ENCODE peak calls at places on chromosome 2, in nine cellular contexts. Z is heart right ventricle, T is lower lobe of right lung, F is astrocyte, V is uterus, P is stomach, Y is HL-60, U is left ventricle myocardium inferior, Q is dorsolateral prefrontal cortex. C is an unnamed sample.

GRCh38 chr2:73187549-73187948 is 14.8 kb upstream of the NOTO start:
- DNase-seq in V (no peak), U (no peak), Y (no peak), P (no peak), Q (no peak), T (no peak), Z (no peak), F (no peak), C (no peak)

GRCh38 chr2:67259581-67260347 is 137.4 kb upstream of the ETAA1 start:
- DNase-seq in F (peak), V (peak), P (no peak), Z (peak), U (peak), Y (no peak), Q (no peak), T (no peak), C (peak)

GRCh38 chr2:123434681-123435080 is 590.4 kb upstream of the CNTNAP5 start:
- DNase-seq in V (no peak), Z (no peak), P (no peak), U (no peak), Q (no peak), T (no peak), Y (no peak), F (no peak), C (no peak)

GRCh38 chr2:111694690-111695089 is 189.3 kb downstream of the ANAPC1 start:
- DNase-seq in F (peak), T (no peak), U (no peak), Z (no peak), Y (no peak), V (no peak), Q (no peak), P (no peak), C (no peak)

GRCh38 chr2:230866704-230867561 is 2.2 kb downstream of the ITM2C start:
- DNase-seq in Y (peak), Z (no peak), F (no peak), P (peak), V (no peak), Q (peak), U (no peak), T (no peak), C (no peak)

GRCh38 chr2:20421988-20422678 is 24.7 kb upstream of the RHOB start:
- DNase-seq in F (peak), Q (no peak), Y (no peak), U (peak), P (peak), V (peak), T (peak), Z (peak), C (peak)

GRCh38 chr2:20135631-20136050 is 84.2 kb upstream of the LAPTM4A start:
- DNase-seq in Y (peak), Z (peak), V (peak), T (peak), U (peak), Q (peak), F (peak), P (peak), C (no peak)

GRCh38 chr2:39225564-39225963 is 18.2 kb downstream of the CDKL4 start:
- DNase-seq in F (no peak), Y (no peak), Q (no peak), T (no peak), Z (no peak), P (no peak), U (no peak), V (no peak), C (no peak)

GRCh38 chr2:192267484-192267883 is 72.8 kb upstream of the TMEFF2 start:
- DNase-seq in T (no peak), Z (no peak), F (peak), U (no peak), P (no peak), V (no peak), Q (no peak), Y (no peak), C (peak)

GRCh38 chr2:128504242-128505149 is 185.8 kb upstream of the HS6ST1 start:
- DNase-seq in V (no peak), T (no peak), F (no peak), P (peak), U (no peak), Z (no peak), Q (no peak), Y (peak), C (no peak)

DNA sequence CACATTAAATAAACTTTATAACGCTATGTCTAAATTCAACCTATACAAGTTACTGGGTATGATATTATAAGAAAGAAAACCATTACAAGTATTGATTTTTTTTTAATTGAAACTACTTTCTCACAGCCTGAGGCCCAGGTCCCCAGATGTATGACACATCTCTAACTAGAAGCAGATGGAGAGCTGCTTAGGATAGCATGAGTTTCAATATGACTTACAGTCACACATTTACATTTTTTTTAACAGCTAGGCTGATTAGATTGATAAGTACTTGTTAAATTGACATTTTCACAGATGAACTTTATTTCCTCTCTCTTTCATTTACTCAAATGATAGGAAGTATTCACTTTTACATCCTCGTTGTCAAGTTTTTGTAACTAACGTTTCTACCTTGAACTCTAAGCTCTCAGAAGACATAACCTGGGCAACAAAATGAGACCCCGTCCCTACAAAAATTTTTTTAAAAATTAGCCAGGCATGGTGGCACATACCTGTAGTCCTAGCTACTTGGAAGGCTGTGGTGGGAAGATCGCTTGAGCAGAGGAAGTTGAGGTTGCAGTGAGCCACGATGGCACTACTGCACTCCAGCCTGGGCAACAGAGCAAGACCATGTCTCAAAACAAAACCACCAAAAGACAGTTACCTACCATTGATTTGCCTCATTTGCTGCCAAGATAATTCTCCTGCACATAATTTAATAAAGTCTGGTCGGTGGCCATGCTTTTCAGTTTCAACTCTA is 52.4 kb downstream of the STK39 start:
- DNase-seq in V (no peak), F (no peak), Y (no peak), Q (no peak), U (no peak), T (no peak), P (no peak), Z (no peak), C (no peak)
- H3K27ac ChIP-seq in V (no peak), F (no peak), Y (no peak), Q (no peak), U (no peak), T (no peak), P (peak), Z (no peak), C (no peak)

DNA sequence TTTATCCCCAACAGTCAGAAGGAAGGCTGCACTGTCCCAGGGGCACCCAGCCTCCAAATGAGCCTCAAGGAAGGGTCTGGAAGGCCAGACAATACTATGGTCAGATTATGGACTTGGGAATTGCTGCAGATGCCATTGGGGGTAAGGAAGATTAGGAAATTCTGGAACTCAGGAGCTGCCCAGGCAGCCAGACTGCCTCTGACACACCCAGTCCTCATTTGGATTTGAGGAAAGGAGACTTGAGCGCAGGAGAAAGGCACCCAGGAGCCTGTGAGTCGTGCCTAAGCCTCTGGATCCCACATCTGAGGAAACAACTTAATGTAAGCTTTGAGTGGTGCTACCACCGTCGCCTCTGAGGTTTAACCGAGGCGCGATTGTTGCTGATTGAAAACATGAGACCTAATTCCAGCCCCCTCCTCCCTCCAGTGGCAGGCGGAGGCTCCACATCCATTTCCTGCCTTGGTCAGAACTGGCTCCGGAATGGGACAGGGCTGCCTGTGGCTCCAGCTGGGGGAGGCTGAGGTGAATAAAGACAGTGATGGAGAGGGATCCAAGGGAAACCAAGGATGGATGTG is 176.8 kb upstream of the PKDCC start:
- DNase-seq in Z (peak), V (no peak), U (peak), P (no peak), Y (no peak), F (peak), Q (no peak), T (no peak), C (no peak)
- TF ChIP-seq CTCF in Z (peak), V (no peak), U (peak), P (no peak), Y (no peak), F (no peak), Q (no peak), T (peak), C (no peak)

GRCh38 chr2:71897836-71898235 is 249.8 kb downstream of the CYP26B1 start:
- DNase-seq in F (no peak), Y (no peak), Q (no peak), U (no peak), Z (no peak), V (no peak), T (no peak), P (no peak), C (no peak)

GRCh38 chr2:71896385-71897144 is 251.1 kb downstream of the CYP26B1 start:
- DNase-seq in Q (no peak), Y (no peak), V (no peak), Z (no peak), F (no peak), U (no peak), T (no peak), P (no peak), C (no peak)

GRCh38 chr2:71898375-71898774 is 249.3 kb downstream of the CYP26B1 start:
- DNase-seq in U (no peak), Y (no peak), Z (no peak), T (no peak), P (no peak), Q (no peak), F (no peak), V (no peak), C (no peak)

GRCh38 chr2:71895320-71896161 is 252.1 kb downstream of the CYP26B1 start:
- DNase-seq in V (no peak), Y (no peak), Z (no peak), P (no peak), Q (no peak), F (no peak), U (no peak), T (no peak), C (no peak)

DNA sequence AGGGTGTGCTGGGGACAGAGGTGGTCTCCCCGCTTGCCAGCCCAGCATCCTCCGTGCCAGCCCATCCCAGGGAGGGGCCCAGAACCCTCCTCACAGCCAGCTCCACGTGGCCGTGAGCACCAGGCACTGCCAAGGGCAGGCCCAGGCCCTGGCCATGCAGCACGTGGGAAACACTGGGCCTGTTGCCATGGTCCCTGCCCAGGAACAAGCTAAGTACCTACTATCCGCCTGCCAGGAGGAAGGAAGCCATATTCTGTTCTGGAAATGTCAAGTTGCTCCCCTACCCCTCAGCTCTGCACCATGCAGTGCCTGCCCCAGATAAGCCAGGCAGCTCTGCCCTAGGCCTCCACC is 250.5 kb downstream of the CYP26B1 start:
- DNase-seq in P (no peak), Y (no peak), T (no peak), V (no peak), U (peak), Q (no peak), F (no peak), Z (peak), C (no peak)
- H3K27ac ChIP-seq in P (no peak), Y (no peak), T (no peak), V (no peak), U (peak), Q (no peak), F (no peak), Z (no peak), C (no peak)

DNA sequence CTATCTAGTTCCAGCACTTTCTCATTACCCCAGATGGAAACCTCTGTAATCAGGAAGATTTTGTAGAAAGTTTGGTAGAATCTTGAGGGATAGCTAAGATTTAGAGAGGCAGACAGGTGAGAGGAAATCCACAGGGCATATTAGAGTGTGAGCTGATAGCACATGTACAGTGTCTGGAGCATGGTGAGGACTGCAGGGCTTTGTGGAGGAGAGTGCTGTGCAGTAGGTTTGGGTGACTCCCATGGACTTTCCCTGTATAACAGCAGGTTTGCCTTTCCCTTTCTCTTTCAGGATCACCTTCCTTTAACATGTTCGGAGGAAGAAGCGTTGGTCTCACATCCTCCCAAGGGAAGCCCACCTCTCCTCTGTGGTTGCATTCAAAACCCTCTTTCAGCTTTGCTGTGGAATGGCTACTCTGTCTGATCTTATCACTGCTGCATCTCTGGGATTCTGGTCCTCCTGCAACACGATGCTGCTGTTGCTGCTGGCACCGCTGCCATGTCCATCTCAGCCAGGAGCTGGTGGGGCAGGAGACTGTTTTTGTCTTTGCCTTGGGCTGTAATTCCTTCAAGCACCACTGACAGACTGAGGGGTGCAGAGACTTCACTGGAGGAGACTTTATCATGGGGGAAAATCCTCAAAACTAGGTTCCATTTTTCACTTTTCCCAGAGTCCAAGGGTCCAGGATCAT is 7.8 kb upstream of the KIF5C start:
- DNase-seq in Y (no peak), T (no peak), U (no peak), Z (no peak), V (no peak), Q (no peak), P (no peak), F (no peak), C (no peak)
- TF ChIP-seq CTCF in Y (no peak), T (no peak), U (no peak), Z (no peak), V (no peak), Q (no peak), P (no peak), F (no peak), C (no peak)

GRCh38 chr2:47636176-47636575 is 146.8 kb upstream of the MSH6 start:
- DNase-seq in U (no peak), Q (no peak), F (no peak), V (no peak), Y (no peak), T (no peak), Z (no peak), P (no peak), C (no peak)

GRCh38 chr2:47640356-47640755 is 142.6 kb upstream of the MSH6 start:
- DNase-seq in F (no peak), T (no peak), Z (no peak), Y (no peak), U (no peak), V (no peak), P (no peak), Q (no peak), C (no peak)

GRCh38 chr2:47639469-47639868 is 143.5 kb upstream of the MSH6 start:
- DNase-seq in P (no peak), T (no peak), Q (no peak), Y (no peak), V (no peak), F (peak), Z (no peak), U (no peak), C (no peak)

GRCh38 chr2:47636596-47636995 is 146.3 kb upstream of the MSH6 start:
- DNase-seq in F (peak), Q (no peak), Y (no peak), T (no peak), V (no peak), Z (no peak), U (no peak), P (no peak), C (no peak)

GRCh38 chr2:47638430-47638829 is 144.5 kb upstream of the MSH6 start:
- DNase-seq in V (no peak), U (no peak), Q (no peak), Z (no peak), F (no peak), P (no peak), T (no peak), Y (no peak), C (no peak)
- H3K27ac ChIP-seq in V (no peak), U (no peak), Q (no peak), Z (no peak), F (no peak), P (no peak), T (no peak), Y (no peak), C (no peak)

GRCh38 chr2:236236559-236237450 is 27.4 kb downstream of the ASB18 start:
- DNase-seq in P (no peak), Y (no peak), U (no peak), Q (no peak), Z (no peak), T (no peak), F (no peak), V (no peak), C (no peak)
- TF ChIP-seq CTCF in P (no peak), Y (no peak), U (peak), Q (no peak), Z (peak), T (no peak), F (no peak), V (no peak), C (no peak)

DNA sequence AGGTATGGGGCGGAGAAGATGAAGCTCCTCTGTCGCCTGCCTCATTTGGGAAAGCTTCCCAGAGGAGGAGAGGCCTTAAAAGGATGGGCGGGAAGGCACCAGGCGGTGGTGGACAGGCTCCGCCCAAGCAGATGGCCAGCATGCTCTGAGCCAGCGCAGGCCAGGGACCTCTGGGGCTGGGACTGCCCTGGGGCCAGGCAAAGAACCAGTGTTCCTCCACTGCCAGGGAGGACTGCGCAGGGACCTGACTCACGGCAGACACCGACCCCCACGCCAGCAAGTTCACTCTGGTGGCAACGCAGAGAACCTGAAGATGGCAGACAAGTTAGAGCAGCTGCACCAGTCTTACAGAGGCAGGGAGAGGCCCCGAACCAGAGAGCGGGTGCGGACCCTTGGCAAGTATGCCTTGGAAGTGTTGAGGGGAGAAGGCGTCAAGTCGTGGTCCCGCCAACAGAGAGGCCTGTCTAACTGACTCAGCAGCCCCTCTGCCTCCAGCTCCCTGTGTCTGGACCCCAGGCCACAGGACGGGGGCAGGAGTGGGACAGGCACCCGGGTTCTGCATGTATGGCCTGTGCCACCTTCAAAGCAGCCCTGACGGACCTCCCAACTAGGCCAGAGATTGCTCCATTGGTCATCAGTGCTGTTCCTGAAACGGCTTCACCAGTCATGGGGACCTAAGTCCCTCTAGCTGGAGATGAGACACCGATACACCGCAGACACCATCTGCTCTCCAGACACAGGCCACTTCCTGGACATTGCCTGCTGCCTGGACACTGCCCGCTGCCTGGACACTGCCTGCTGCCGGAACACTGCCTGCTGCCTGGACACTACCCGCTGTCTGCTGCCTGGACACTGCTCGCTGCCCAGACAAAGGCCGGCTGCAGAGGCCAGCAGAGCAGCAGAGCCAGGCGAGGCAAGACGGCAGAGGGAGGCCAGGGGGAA is 124.7 kb downstream of the HDAC4 start:
- DNase-seq in U (peak), P (peak), Z (peak), Y (no peak), V (peak), F (peak), T (peak), Q (peak), C (no peak)
- H3K27ac ChIP-seq in U (peak), P (peak), Z (no peak), Y (peak), V (peak), F (peak), T (peak), Q (peak), C (peak)

GRCh38 chr2:59936031-59936430 is 617.4 kb downstream of the BCL11A start:
- DNase-seq in P (no peak), V (no peak), T (no peak), Q (no peak), Z (no peak), Y (no peak), F (no peak), U (no peak), C (no peak)

GRCh38 chr2:59933948-59934347 is 619.5 kb downstream of the BCL11A start:
- DNase-seq in F (no peak), Q (no peak), Z (no peak), U (no peak), P (no peak), V (no peak), T (no peak), Y (no peak), C (no peak)

GRCh38 chr2:59932341-59932740 is 621.1 kb downstream of the BCL11A start:
- DNase-seq in F (no peak), Z (no peak), T (no peak), V (no peak), Q (no peak), U (no peak), Y (no peak), P (no peak), C (no peak)

GRCh38 chr2:59939173-59939572 is 614.3 kb downstream of the BCL11A start:
- DNase-seq in V (no peak), F (no peak), P (no peak), T (no peak), Z (no peak), Q (no peak), U (no peak), Y (no peak), C (no peak)

GRCh38 chr2:59935005-59935404 is 618.4 kb downstream of the BCL11A start:
- DNase-seq in F (no peak), V (no peak), Z (no peak), Q (no peak), Y (no peak), T (no peak), U (no peak), P (no peak), C (no peak)
- TF ChIP-seq CTCF in F (no peak), V (no peak), Z (no peak), Q (no peak), Y (no peak), T (no peak), U (no peak), P (no peak), C (no peak)

GRCh38 chr2:49770919-49771318 is 616.6 kb upstream of the FSHR start:
- DNase-seq in Z (peak), P (peak), T (no peak), U (peak), Y (no peak), Q (peak), V (no peak), F (peak), C (no peak)

GRCh38 chr2:49772299-49772970 is 618.1 kb upstream of the FSHR start:
- DNase-seq in Z (no peak), F (no peak), U (no peak), V (no peak), Y (no peak), Q (no peak), T (no peak), P (no peak), C (no peak)
- H3K27ac ChIP-seq in Z (no peak), F (no peak), U (no peak), V (no peak), Y (no peak), Q (no peak), T (no peak), P (no peak), C (no peak)

C was measured in RWPE1.